ENCODE peak calls at places on chromosomes 6 and 20, in four cellular contexts. G is upper lobe of right lung, O is lower lobe of right lung, A is fibroblast of lung. Z is an unnamed sample. For H3K36me3 and H3K4me1, the result is how much of the 10 kb centered on the place peaks cover.

GRCh38 chr6:18632670-18633410 is 245.7 kb downstream of the RNF144B start:
- DNase-seq in G (no peak), O (no peak), A (peak), Z (no peak)

GRCh38 chr6:2646346-2646745 is 104.4 kb downstream of the MYLK4 start:
- DNase-seq in G (no peak), O (no peak), A (no peak), Z (no peak)

GRCh38 chr20:16701296-16701695 is 28.5 kb upstream of the SNRPB2 start:
- DNase-seq in G (no peak), O (no peak), A (no peak), Z (peak)

GRCh38 chr6:90080876-90081464 is 186.7 kb downstream of the GJA10 start:
- DNase-seq in G (no peak), O (no peak), A (no peak), Z (peak)

GRCh38 chr20:21936261-21936660 is 230.8 kb downstream of the PAX1 start:
- DNase-seq in G (no peak), O (no peak), A (no peak), Z (no peak)

GRCh38 chr6:130713144-130713543 is 114.1 kb upstream of the SMLR1 start:
- DNase-seq in G (no peak), O (no peak), A (no peak), Z (no peak)

GRCh38 chr6:157036245-157036681 is 259.1 kb downstream of the ARID1B start:
- DNase-seq in G (no peak), O (no peak), A (peak), Z (no peak)

GRCh38 chr6:63352587-63353281 is 33.0 kb upstream of the LGSN start:
- DNase-seq in G (no peak), O (no peak), A (peak), Z (no peak)

GRCh38 chr6:37433657-37434271 is 743 bp downstream of the CMTR1 start:
- DNase-seq in G (no peak), O (no peak), A (peak), Z (peak)

GRCh38 chr6:35391240-35391968 is 49.0 kb downstream of the PPARD start:
- DNase-seq in G (no peak), O (no peak), A (peak), Z (peak)

GRCh38 chr20:51461306-51461705 is 81.2 kb downstream of the NFATC2 start:
- DNase-seq in G (no peak), O (no peak), A (no peak), Z (no peak)

GRCh38 chr20:31476648-31477220 is 1.6 kb downstream of the REM1 start:
- DNase-seq in G (no peak), O (no peak), A (no peak), Z (no peak)

GRCh38 chr20:33401042-33401921 is at the start of gene CDK5RAP1:
- DNase-seq in G (peak), O (peak), A (peak), Z (peak)

GRCh38 chr20:35468671-35469334 is 13.4 kb downstream of the CEP250 start:
- DNase-seq in G (no peak), O (no peak), A (peak), Z (no peak)

GRCh38 chr6:55182016-55182650 is 7.8 kb downstream of the HCRTR2 start:
- DNase-seq in G (no peak), O (no peak), A (no peak), Z (no peak)

GRCh38 chr6:117414770-117415169 is 11.0 kb downstream of the ROS1 start:
- DNase-seq in G (no peak), O (no peak), A (no peak), Z (no peak)

GRCh38 chr20:61673152-61673551 is 392.5 kb downstream of the TAF4 start:
- DNase-seq in G (no peak), O (peak), A (no peak), Z (no peak)

GRCh38 chr6:11595903-11596302 is 58.4 kb downstream of the TMEM170B start:
- DNase-seq in G (no peak), O (no peak), A (no peak), Z (no peak)

GRCh38 chr20:59932616-59933295 is 681 bp downstream of the SYCP2 start:
- DNase-seq in G (peak), O (peak), A (no peak), Z (no peak)

GRCh38 chr6:1107578-1107977 is 204.3 kb upstream of the FOXQ1 start:
- DNase-seq in G (no peak), O (no peak), A (no peak), Z (no peak)

GRCh38 chr20:61661025-61661424 is 404.7 kb downstream of the TAF4 start:
- DNase-seq in G (no peak), O (no peak), A (no peak), Z (no peak)

GRCh38 chr6:167227984-167228383 is 63.1 kb upstream of the UNC93A start:
- DNase-seq in G (no peak), O (no peak), A (no peak), Z (no peak)

GRCh38 chr6:105902401-105903031 is 183.6 kb upstream of the PRDM1 start:
- DNase-seq in G (no peak), O (no peak), A (no peak), Z (no peak)

GRCh38 chr6:78533426-78533825 is 333.9 kb upstream of the IRAK1BP1 start:
- DNase-seq in G (no peak), O (no peak), A (no peak), Z (no peak)

GRCh38 chr6:37633581-37634237 is 64.0 kb downstream of the MDGA1 start:
- DNase-seq in G (no peak), O (no peak), A (no peak), Z (no peak)

GRCh38 chr20:1108437-1108920 is 9.9 kb upstream of the PSMF1 start:
- DNase-seq in G (peak), O (peak), A (peak), Z (peak)

GRCh38 chr6:13453771-13454251 is 33.6 kb downstream of the GFOD1 start:
- DNase-seq in G (no peak), O (no peak), A (peak), Z (no peak)

GRCh38 chr6:128630213-128630612 is 109.8 kb upstream of the PTPRK start:
- DNase-seq in G (no peak), O (no peak), A (no peak), Z (no peak)

GRCh38 chr6:39818695-39819094 is 26.5 kb downstream of the DAAM2 start:
- DNase-seq in G (no peak), O (no peak), A (peak), Z (no peak)

GRCh38 chr20:5504061-5504739 is 187.4 kb upstream of the PROKR2 start:
- DNase-seq in G (peak), O (peak), A (peak), Z (no peak)

GRCh38 chr6:84052204-84052882 is 18.8 kb downstream of the MRAP2 start:
- DNase-seq in G (no peak), O (no peak), A (peak), Z (no peak)

GRCh38 chr6:11323666-11324452 is 91.4 kb upstream of the NEDD9 start:
- DNase-seq in G (peak), O (peak), A (no peak), Z (no peak)

GRCh38 chr6:35919827-35920751 is 809 bp downstream of the SRPK1 start:
- DNase-seq in G (peak), O (peak), A (peak), Z (peak)

DNA sequence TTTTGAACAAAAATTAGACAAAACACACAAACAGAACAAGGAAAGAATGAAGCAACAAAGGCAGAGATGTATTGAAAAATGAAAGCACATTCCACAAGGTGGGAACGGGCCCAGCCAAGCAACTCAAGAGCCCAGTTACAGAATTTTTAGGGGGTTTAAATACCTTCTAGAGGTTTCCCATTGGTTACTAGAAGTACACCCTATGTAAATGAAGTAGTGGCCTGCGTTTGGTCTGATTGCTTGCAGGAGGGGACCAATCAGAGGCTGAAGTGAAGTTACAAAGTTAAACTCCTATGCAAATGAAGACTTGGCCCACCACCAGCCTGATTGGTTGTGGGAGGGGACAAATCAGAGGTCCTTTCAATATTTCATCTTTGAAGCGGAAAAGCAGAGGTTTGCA is 593.7 kb upstream of the MMS22L start:
- DNase-seq in G (no peak), O (no peak), A (no peak), Z (no peak)
- H3K27ac ChIP-seq in G (no peak), O (no peak), A (no peak), Z (no peak)

DNA sequence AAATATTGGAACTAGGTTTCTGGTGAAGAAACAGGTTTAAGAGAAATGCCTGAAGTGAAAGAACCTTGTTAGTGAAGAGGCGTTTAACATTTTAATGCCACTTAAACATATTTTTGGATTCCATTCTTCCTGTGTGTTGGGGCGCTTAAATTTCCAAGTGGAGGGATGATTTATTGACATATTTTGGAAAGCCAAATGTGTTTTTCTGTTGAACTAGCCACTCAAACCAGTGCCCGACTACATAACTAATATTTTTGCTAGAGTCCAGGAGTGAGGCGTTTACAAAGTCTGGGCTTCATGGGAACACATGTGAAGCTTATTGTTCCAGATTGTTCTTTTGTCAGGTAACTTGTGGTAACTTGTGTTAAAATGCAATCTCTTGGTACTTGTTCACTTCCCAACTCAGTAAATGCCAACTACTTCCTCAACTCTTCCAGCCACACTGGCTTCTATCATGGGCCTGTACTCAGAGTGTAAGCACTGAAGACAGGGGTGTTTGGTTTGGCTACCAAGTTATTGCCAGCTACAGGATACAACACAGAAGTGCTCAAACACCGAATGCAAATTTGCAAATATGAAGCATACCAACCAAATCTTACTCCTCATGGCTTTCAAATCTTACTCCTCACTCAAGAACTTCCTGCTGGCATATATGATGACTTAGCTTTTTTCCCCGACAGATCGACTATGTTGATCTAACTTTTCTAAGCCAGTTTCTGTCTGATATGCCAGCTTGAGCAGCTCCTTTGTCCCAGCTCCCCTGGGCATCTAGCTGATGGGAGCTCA is 2.0 kb upstream of the ZNFX1 start:
- DNase-seq in G (no peak), O (no peak), A (peak), Z (no peak)
- H3K36me3 ChIP-seq in G (half or more), O (half or more), A (under half), Z (half or more)

GRCh38 chr6:155485756-155486155 is 30.1 kb upstream of the NOX3 start:
- DNase-seq in G (no peak), O (no peak), A (no peak), Z (no peak)
- H3K4me1 ChIP-seq in G (under half), O (under half), A (under half), Z (under half)

DNA sequence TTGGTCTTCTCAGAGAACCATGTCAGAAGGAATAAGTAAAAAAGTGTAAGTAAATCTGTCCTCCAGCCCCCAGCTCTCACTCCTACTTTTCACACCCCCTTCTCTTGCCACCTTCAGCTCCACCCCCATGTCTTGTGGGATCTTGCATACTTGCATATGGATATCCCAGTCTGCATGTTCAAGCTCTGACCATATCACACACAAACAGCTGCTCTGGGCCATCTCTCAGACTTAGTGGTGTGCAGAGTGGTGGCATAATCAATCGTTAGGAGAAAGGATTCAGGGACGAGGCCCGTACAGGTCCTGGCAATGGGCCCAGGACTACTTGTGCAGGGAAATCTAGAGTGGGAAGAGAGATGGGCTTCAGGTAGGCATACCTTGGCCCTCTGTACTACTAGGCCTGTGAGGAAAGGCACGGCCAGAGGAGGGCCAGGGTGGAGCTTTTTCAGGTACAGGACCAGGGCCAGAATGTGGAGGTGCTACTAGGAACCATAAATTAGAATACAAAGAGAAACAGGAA is 112.0 kb upstream of the SGK1 start:
- DNase-seq in G (no peak), O (no peak), A (no peak), Z (no peak)
- H3K27ac ChIP-seq in G (no peak), O (no peak), A (no peak), Z (no peak)

GRCh38 chr6:42659806-42660205 is 62.6 kb downstream of the PRPH2 start:
- DNase-seq in G (no peak), O (no peak), A (no peak), Z (no peak)

DNA sequence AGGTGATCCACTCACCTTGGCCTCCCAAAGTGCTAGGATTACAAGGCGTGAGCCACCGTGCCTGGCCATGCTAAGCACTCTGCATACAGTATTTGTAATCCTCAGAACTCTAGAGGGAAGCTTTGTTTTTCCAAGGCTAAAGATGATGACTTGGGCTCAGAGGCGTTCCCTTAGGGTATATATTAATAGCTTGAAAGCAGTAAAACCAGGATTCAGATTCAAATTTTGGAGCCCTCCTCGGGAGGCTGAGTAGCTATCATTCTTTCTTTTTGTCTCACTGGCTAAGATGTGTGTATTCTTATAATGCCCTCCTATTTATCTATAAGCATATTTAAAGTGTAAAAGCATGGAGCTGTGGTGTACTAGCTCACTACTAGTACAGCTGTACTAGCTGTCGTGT is 68.5 kb downstream of the PRPH2 start:
- DNase-seq in G (no peak), O (no peak), A (no peak), Z (no peak)
- H3K36me3 ChIP-seq in G (half or more), O (half or more), A (under half), Z (half or more)

DNA sequence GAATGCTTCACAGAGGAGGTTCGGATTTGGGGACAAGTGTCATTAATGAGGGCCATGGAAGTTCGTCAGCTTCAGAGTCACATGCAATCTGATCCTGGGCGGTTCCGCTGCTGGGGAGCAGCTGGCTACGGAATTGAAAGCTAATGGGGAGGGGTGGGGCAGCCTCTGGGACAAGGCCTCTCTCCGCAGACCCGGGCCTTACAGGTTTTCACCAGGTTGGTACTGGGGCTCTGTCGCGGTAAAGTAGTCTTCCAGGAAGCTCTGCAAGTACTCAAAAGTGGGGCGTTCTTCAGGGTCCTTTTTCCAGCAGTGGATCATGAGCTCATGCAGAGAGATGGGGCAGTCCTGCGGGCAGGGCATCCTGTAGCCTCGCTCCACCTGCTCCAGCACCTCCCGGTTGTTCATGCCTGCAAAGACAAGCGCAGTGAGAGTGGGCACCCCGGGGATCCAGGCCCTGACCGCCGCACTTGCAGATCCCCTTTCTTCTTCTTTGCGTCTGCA is 55.9 kb upstream of the TRAF3IP2 start:
- DNase-seq in G (no peak), O (peak), A (peak), Z (no peak)
- H3K4me1 ChIP-seq in G (under half), O (under half), A (under half), Z (under half)

GRCh38 chr6:87879144-87879861 is 168.3 kb upstream of the SPACA1 start:
- DNase-seq in G (no peak), O (no peak), A (no peak), Z (no peak)

GRCh38 chr6:87887266-87887665 is 160.4 kb upstream of the SPACA1 start:
- DNase-seq in G (no peak), O (no peak), A (no peak), Z (no peak)

GRCh38 chr6:87884203-87884602 is 163.4 kb upstream of the SPACA1 start:
- DNase-seq in G (no peak), O (no peak), A (no peak), Z (no peak)

GRCh38 chr6:87875781-87876180 is 171.9 kb upstream of the SPACA1 start:
- DNase-seq in G (no peak), O (no peak), A (no peak), Z (no peak)

DNA sequence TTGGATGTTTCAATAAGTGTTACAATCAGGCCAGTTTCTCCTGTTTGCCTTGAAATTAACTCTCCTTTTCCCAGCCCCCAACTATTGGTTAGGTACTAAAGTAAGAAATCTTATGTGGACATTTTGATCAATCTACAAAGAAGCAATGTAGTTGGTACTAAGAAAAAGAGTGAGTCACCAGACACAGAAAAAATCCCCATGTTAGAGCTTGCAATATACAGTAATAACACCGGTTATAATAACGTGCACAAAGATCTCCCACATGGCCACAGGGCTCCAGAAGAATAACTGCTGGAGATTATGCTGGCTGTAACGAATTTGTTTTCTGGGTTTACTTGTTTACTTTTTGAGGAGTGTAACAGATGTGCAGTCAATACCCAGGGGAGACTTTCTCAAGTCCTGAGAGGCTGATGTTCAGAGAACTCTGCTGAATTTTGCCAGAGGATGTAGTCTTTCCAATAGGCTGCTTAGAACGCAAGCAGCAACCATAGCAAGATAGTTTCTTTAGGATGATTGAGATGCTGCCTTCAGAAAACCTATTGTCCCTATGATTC is 166.2 kb upstream of the SPACA1 start:
- DNase-seq in G (no peak), O (no peak), A (no peak), Z (no peak)
- H3K27ac ChIP-seq in G (no peak), O (no peak), A (no peak), Z (no peak)

DNA sequence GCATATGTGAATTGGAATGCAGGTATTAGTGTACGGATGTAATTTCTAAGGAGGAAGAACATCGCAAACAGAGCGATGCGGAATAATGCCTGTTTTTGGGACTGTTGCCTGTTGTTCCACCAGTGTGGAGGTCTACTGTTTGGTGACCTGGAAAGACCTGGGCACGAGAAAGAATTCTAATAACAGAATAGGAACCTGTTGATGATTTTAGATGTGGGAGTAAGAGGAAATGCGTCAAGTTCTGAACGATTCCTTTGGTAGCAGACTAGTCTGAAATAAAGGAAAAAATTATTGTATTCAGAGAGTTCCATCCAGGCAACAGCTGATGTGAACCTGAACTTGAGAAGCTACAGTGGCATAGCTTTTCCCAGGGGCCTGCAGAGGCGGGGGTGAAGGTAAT is 192.1 kb downstream of the DTNBP1 start:
- DNase-seq in G (no peak), O (no peak), A (no peak), Z (no peak)
- H3K36me3 ChIP-seq in G (under half), O (under half), A (under half), Z (under half)

GRCh38 chr20:62824476-62825287 is 7.8 kb downstream of the COL9A3 start:
- DNase-seq in G (no peak), O (no peak), A (peak), Z (peak)
- H3K4me1 ChIP-seq in G (under half), O (under half), A (under half), Z (under half)

Z was measured in CD4-positive, CD25-positive, alpha-beta regulatory T cell.